ENCODE peak calls at places on chromosomes 7 and 10, in five cellular contexts. B is Peyer's patch, F is astrocyte, C is mesenchymal stem cell, Y is IMR-90. S is an unnamed sample.

GRCh38 chr7:27953361-27953760 is 213.4 kb downstream of the TAX1BP1 start:
- DNase-seq in F (peak; percentile 23), C (no peak), B (no peak), Y (no peak), S (no peak)

GRCh38 chr7:47328392-47329319 is 253.3 kb downstream of the TNS3 start:
- DNase-seq in B (peak; percentile 46), F (no peak), Y (no peak), C (peak; percentile 74), S (no peak)

GRCh38 chr7:11233871-11234270 is 260.2 kb downstream of the PHF14 start:
- DNase-seq in F (no peak), Y (no peak), C (no peak), B (no peak), S (no peak)

GRCh38 chr10:69656719-69657269 is 26.7 kb downstream of the FAM241B start:
- DNase-seq in B (no peak), Y (no peak), F (no peak), C (no peak), S (no peak)

GRCh38 chr10:97566338-97566986 is 6.1 kb upstream of the ANKRD2 start:
- DNase-seq in F (no peak), C (no peak), Y (no peak), B (no peak), S (no peak)

GRCh38 chr10:32035038-32035437 is 21.2 kb downstream of the KIF5B start:
- DNase-seq in C (no peak), B (no peak), F (no peak), Y (no peak), S (no peak)

GRCh38 chr10:103598654-103599115 is 105.2 kb downstream of the NEURL1 start:
- DNase-seq in B (no peak), C (peak; percentile 88), Y (peak; percentile 82), F (peak; percentile 35), S (peak; percentile 60)

GRCh38 chr10:34187201-34187600 is 627.9 kb downstream of the PARD3 start:
- DNase-seq in Y (peak; percentile 13), F (peak; percentile 88), B (no peak), C (peak; percentile 23), S (no peak)

GRCh38 chr10:128124813-128125403 is 1.3 kb downstream of the MKI67 start:
- DNase-seq in Y (no peak), C (peak; percentile 15), B (no peak), F (no peak), S (no peak)

GRCh38 chr7:95322396-95322795 is 1.9 kb downstream of the PON1 start:
- DNase-seq in Y (no peak), B (no peak), C (no peak), F (peak; percentile 69), S (no peak)

GRCh38 chr10:71521504-71522290 is 125.0 kb downstream of the CDH23 start:
- DNase-seq in B (no peak), F (no peak), C (no peak), Y (no peak), S (no peak)

GRCh38 chr7:105773030-105773460 is 103.4 kb downstream of the ATXN7L1 start:
- DNase-seq in Y (no peak), C (no peak), F (no peak), B (no peak), S (no peak)

GRCh38 chr7:38463277-38464224 is 167.6 kb downstream of the AMPH start:
- DNase-seq in F (peak; percentile 49), Y (peak; percentile 77), C (peak; percentile 7), B (peak; percentile 56), S (peak; percentile 45)

GRCh38 chr7:146735992-146736391 is 619.4 kb downstream of the CNTNAP2 start:
- DNase-seq in C (no peak), B (no peak), F (no peak), Y (no peak), S (no peak)

GRCh38 chr10:100986952-100987684 is at the start of the genes MRPL43 and TWNK:
- DNase-seq in B (peak; percentile 90), F (peak; percentile 47), Y (peak; percentile 64), C (peak; percentile 81), S (no peak)

GRCh38 chr7:16989883-16990413 is 108.2 kb upstream of the AGR3 start:
- DNase-seq in C (peak; percentile 74), Y (peak; percentile 80), F (peak; percentile 70), B (peak; percentile 47), S (peak; percentile 61)

GRCh38 chr7:128939861-128940410 is 2.2 kb downstream of the IRF5 start:
- DNase-seq in F (no peak), C (no peak), Y (no peak), B (no peak), S (no peak)

GRCh38 chr7:142901426-142902259 is 16.1 kb upstream of the TRPV6 start:
- DNase-seq in Y (no peak), C (no peak), B (no peak), F (no peak), S (no peak)

GRCh38 chr10:15625261-15625660 is 94.5 kb downstream of the ITGA8 start:
- DNase-seq in Y (no peak), C (no peak), B (no peak), F (no peak), S (no peak)
- H3K27ac ChIP-seq in Y (no peak overlapping the region), C (no peak overlapping the region), B (no peak overlapping the region), F (no peak overlapping the region), S (no peak overlapping the region)

DNA sequence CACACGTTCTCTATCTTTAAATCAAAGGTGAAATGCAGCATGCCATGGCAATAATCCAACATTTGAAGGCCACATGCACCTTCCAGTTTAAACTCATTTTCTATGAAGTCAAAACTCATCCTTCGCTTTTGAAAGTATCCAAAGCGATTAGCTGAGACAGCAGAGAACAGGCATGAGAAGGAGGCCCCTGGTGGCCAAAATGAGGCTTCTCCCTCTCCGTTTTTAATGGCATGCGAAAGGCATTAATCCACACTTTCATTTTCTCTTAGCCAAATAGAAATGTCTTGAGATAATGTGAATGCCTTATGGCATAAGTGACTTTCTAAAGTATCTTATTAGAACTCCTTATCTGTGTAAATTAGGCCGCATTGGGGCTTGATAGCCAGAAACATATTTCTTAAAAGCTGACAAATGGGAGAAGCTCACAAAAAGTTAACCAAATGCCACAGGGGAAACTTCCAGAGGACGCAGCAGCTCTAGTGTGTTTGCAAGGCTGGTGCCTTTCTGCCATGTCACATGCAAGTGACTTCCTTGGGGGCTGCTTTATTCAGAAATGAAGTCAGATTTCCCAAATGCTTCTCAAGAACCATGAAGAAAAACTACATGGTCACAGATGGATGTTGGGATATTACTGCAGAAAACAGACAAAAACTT is 1189.6 kb downstream of the SORCS1 start:
- DNase-seq in Y (peak; percentile 1), F (no peak), B (no peak), C (no peak), S (no peak)
- H3K9me3 ChIP-seq in Y (no peaks in the 10 kb centered on the region), F (no peaks in the 10 kb centered on the region), B (no peaks in the 10 kb centered on the region), C (no peaks in the 10 kb centered on the region), S (no peaks in the 10 kb centered on the region)

DNA sequence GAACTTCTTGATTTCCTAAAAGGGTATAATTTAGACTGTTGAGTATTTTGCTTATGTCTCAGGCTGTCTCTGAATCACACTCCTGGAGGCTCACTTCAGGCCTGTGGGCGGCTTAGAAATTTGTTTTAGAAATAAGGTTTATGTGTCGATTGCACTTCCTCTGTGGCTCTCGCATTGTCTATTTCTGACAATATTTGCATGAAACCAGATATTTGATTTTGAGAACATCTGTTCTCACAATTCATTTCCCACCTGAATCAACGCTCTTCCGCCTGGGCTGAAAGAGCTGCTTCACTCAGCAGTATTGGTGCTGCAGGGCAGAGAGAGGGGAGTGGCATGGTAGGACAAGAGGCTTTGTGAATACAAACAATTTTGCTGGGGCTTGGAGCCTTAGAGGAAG is 262.0 kb downstream of the ADRA2A start:
- DNase-seq in Y (no peak), C (no peak), B (no peak), F (no peak), S (no peak)
- H3K27ac ChIP-seq in Y (no peak overlapping the region), C (no peak overlapping the region), B (no peak overlapping the region), F (no peak overlapping the region), S (no peak overlapping the region)

DNA sequence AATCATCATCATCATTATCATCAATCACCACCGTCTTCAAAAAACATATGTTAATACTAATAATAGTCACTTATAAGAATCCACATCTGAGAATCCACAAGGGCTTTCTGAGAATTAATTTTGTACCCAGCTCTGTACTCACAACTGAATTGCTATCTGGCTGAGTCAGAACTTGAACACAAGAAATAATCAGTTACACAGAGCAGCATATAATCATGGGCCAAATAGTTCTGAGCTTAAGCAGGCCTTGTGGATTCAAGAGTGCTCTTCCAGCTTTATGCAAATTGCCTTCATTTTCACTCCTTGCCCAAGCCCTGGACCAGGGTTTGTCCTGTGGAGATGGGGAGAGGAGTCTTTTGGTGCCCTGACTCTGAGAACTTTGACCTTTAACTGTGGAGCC is 304.5 kb downstream of the ZNF248 start:
- DNase-seq in C (no peak), Y (no peak), F (no peak), B (no peak), S (no peak)
- H3K9me3 ChIP-seq in C (no peaks in the 10 kb centered on the region), Y (peaks cover 15% of the 10 kb centered on the region), F (no peaks in the 10 kb centered on the region), B (no peaks in the 10 kb centered on the region), S (peaks cover 27% of the 10 kb centered on the region)